ENCODE peak calls at places on chromosome 7, in seven cellular contexts. H, M, C, K, T, N and U are unnamed samples.

GRCh38 chr7:94366163-94366562 is 28.5 kb upstream of the COL1A2 start:
- DNase-seq in M (no peak), C (no peak), H (no peak), T (no peak), K (no peak), N (no peak), U (no peak)

GRCh38 chr7:12648704-12649261 is 38.6 kb upstream of the ARL4A start:
- DNase-seq in C (no peak), K (no peak), M (no peak), T (no peak), H (no peak), N (no peak), U (no peak)

GRCh38 chr7:155834486-155835048 is 22.3 kb upstream of the SHH start:
- DNase-seq in H (no peak), K (no peak), T (no peak), M (no peak), N (no peak), C (no peak), U (no peak)

GRCh38 chr7:93461350-93461749 is 113.2 kb downstream of the CALCR start:
- DNase-seq in C (no peak), H (no peak), T (no peak), M (no peak), N (no peak), K (no peak), U (no peak)

GRCh38 chr7:75989726-75990388 is 4.5 kb downstream of the TMEM120A start:
- DNase-seq in C (no peak), K (no peak), M (peak; percentile 11), T (no peak), H (no peak), N (no peak), U (no peak)

GRCh38 chr7:87003872-87004798 is 55.3 kb downstream of the ELAPOR2 start:
- DNase-seq in H (no peak), N (no peak), T (no peak), K (no peak), C (no peak), M (no peak), U (no peak)

GRCh38 chr7:74479961-74480829 is 26.5 kb downstream of the GTF2IRD1 start:
- DNase-seq in C (no peak), M (peak; percentile 62), H (peak; percentile 78), T (peak; percentile 44), K (no peak), N (no peak), U (no peak)

GRCh38 chr7:153087498-153087897 is 327.9 kb downstream of the ACTR3B start:
- DNase-seq in M (no peak), C (no peak), N (no peak), T (no peak), H (no peak), K (no peak), U (no peak)

GRCh38 chr7:102425639-102426267 is 7.6 kb upstream of the ORAI2 start:
- DNase-seq in H (peak; percentile 38), M (no peak), T (no peak), N (no peak), C (no peak), K (peak; percentile 84), U (no peak)

GRCh38 chr7:27221201-27221797 is 21.3 kb upstream of the EVX1 start:
- DNase-seq in M (no peak), N (no peak), T (no peak), C (no peak), H (no peak), K (no peak), U (no peak)

GRCh38 chr7:21497072-21497471 is 45.8 kb upstream of the DNAH11 start:
- DNase-seq in T (no peak), C (peak; percentile 16), N (no peak), H (no peak), K (no peak), M (no peak), U (no peak)

GRCh38 chr7:70855373-70855772 is 276.6 kb upstream of the GALNT17 start:
- DNase-seq in K (no peak), M (no peak), T (no peak), H (no peak), N (no peak), C (no peak), U (no peak)

GRCh38 chr7:132492841-132493445 is 83.3 kb downstream of the PLXNA4 start:
- DNase-seq in T (no peak), N (no peak), K (no peak), M (no peak), H (no peak), C (no peak), U (no peak)

GRCh38 chr7:144656960-144657359 is 178.9 kb downstream of the TPK1 start:
- DNase-seq in N (no peak), T (no peak), K (no peak), H (no peak), C (no peak), M (no peak), U (no peak)

GRCh38 chr7:16660702-16661464 is 14.9 kb downstream of the BZW2 start:
- DNase-seq in T (no peak), H (no peak), C (no peak), M (peak; percentile 82), K (no peak), N (no peak), U (no peak)

GRCh38 chr7:16916111-16916639 is 34.4 kb upstream of the AGR3 start:
- DNase-seq in T (no peak), N (no peak), M (no peak), C (no peak), H (no peak), K (no peak), U (no peak)

GRCh38 chr7:138170298-138170697 is 94.0 kb downstream of the AKR1D1 start:
- DNase-seq in N (no peak), T (no peak), K (no peak), C (no peak), M (peak; percentile 50), H (peak; percentile 25), U (no peak)

DNA sequence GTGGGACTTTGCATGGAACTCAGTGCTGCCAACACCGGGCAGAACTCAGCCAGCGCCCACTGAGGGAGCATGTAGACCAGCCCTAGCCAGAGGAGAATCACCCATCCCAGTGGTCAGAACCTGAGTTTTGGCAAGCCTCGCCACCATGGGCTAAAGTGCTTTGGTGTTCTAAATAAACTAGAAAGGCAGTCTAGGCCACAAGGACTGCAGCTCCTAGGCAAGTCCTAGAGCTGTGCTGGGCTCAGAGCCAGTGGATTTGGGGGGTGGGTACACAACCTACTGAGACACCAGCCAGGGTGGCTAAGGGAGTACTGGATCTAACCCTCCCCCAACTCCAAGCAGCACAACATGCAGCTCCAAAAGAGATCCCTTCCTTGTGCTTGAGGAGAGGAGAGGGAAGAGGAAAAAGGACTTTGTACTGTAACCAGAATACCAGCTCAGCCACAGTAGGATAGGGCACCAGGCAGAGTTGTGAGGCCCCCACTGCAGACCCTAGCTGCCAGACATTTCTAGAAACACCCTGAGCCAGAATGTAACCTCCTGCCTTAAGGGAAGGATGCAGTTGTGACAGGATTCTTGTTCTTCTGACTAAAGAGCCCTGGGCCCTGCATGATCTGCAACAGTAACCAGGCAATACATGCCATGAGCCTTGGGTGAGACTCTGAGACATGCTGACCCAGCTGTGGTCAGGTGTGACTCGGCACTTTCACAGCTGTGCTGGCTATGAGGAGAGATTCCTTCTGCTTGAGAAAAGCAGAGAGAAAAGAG is 24.4 kb downstream of the GSDME start:
- DNase-seq in T (no peak), C (no peak), K (no peak), N (no peak), H (no peak), M (peak; percentile 20), U (no peak)
- TF ChIP-seq SP1 in T (no peak), C (no peak), K (no peak), N (no peak), H (no peak), M (no peak), U (no peak)

GRCh38 chr7:129572205-129572604 is 39.3 kb upstream of the NRF1 start:
- DNase-seq in T (no peak), N (no peak), M (no peak), C (no peak), K (no peak), H (no peak), U (no peak)

GRCh38 chr7:129571201-129571600 is 40.3 kb upstream of the NRF1 start:
- DNase-seq in M (no peak), N (no peak), T (no peak), H (no peak), K (no peak), C (no peak), U (no peak)

GRCh38 chr7:129575699-129576098 is 35.8 kb upstream of the NRF1 start:
- DNase-seq in C (no peak), M (no peak), H (no peak), K (no peak), T (no peak), N (no peak), U (no peak)

GRCh38 chr7:129576138-129576537 is 35.4 kb upstream of the NRF1 start:
- DNase-seq in T (no peak), C (no peak), H (no peak), N (no peak), K (no peak), M (no peak), U (no peak)

DNA sequence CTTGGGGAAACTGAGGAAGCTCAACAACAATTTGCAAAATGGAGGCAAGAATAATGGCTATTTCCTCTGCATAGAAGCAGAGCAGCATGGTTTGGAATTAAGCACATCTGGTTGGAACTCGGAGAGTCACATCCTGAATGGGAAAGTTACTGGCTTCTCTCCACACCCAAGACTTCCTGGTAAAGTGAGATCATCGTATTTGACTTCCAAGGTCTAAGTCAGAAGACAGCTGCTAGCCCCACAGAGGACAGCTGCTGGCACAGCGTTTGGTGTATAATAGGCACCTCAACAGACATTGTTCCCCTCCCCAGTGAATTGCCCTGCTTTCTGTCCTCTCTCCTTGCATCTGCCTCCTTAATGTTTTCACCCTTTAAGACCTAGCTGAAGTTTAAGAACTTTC is 37.0 kb upstream of the NRF1 start:
- DNase-seq in M (no peak), C (no peak), K (no peak), T (no peak), N (no peak), H (no peak), U (no peak)
- TF ChIP-seq SP1 in M (no peak), C (no peak), K (no peak), T (no peak), N (no peak), H (no peak), U (no peak)

DNA sequence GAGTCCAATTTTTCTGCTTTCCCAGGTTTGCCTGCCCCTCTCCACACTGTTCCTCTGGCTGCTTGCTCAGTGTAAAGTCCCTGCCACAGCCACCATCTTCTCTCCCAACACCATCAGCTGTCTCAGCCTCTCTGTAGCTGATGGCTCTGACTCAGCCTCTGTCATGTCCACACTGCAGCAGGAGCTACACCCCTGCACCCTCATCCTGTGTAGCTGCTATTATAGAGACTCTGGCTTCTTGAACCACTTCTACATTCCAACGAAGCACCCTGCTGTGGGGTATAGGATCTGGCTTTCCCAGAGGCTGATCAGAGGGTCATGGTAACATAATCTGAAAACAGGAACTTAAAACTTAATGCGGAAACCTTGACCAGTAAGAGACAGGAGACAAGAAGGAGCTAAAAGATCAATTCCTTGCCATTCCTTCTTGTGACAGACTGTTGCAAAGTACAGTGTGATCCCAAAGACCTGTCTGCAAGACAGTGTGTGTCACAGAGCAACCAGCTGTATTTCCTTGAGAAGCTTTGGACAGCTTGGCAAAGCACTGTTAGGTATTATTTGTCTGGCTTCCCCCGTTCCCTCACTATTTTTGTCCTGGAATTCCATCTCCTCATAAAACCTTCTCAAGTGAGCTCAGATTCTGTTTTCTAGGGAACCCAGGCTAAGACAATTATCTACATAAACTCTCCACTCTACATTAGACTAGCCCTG is 42.3 kb downstream of the NRCAM start:
- DNase-seq in N (no peak), K (no peak), H (peak; percentile 30), C (no peak), M (no peak), T (no peak), U (peak; percentile 33)
- TF ChIP-seq SP1 in N (no peak), K (no peak), H (no peak), C (no peak), M (no peak), T (no peak), U (no peak)

GRCh38 chr7:151062399-151063211 is 3.2 kb downstream of the SLC4A2 start:
- DNase-seq in M (peak; percentile 97), C (peak; percentile 81), T (peak; percentile 95), H (peak; percentile 94), N (peak; percentile 91), K (no peak), U (peak; percentile 57)
- TF ChIP-seq SP1 in M (no peak), C (no peak), T (peak; percentile 78), H (peak; percentile 75), N (peak; percentile 78), K (no peak), U (no peak)